ENCODE peak calls at places on chromosomes 3 and 15, in ten cellular contexts. One of them, this sample, is unnamed. For H3K4me1, the result is how much of the 10 kb centered on the place peaks cover.

GRCh38 chr15:24856397-24857093 is 98.2 kb upstream of the SNRPN start:
- DNase-seq in osteoblast: no peak
- DNase-seq in spleen: no peak
- DNase-seq in esophagus muscularis mucosa: no peak
- DNase-seq in OCI-LY7: no peak
- DNase-seq in GM23338: peak
- DNase-seq in H1: peak
- DNase-seq in upper lobe of right lung: no peak
- DNase-seq in IMR-90: peak
- DNase-seq in thyroid gland: no peak
- DNase-seq in this sample: peak

GRCh38 chr15:73849641-73850040 is 23.7 kb upstream of the TBC1D21 start:
- DNase-seq in spleen: no peak
- DNase-seq in H1: no peak
- DNase-seq in IMR-90: no peak
- DNase-seq in OCI-LY7: no peak
- DNase-seq in thyroid gland: no peak
- DNase-seq in osteoblast: no peak
- DNase-seq in upper lobe of right lung: no peak
- DNase-seq in esophagus muscularis mucosa: no peak
- DNase-seq in GM23338: no peak
- DNase-seq in this sample: no peak

GRCh38 chr3:109098245-109098644 is 19.7 kb downstream of the MORC1 start:
- DNase-seq in esophagus muscularis mucosa: no peak
- DNase-seq in osteoblast: no peak
- DNase-seq in OCI-LY7: peak
- DNase-seq in spleen: no peak
- DNase-seq in GM23338: peak
- DNase-seq in H1: no peak
- DNase-seq in thyroid gland: peak
- DNase-seq in upper lobe of right lung: no peak
- DNase-seq in IMR-90: no peak
- DNase-seq in this sample: peak

GRCh38 chr3:138348107-138348949 is at the start of gene MRAS:
- DNase-seq in OCI-LY7: no peak
- DNase-seq in osteoblast: peak
- DNase-seq in upper lobe of right lung: peak
- DNase-seq in esophagus muscularis mucosa: no peak
- DNase-seq in H1: peak
- DNase-seq in IMR-90: peak
- DNase-seq in thyroid gland: peak
- DNase-seq in spleen: peak
- DNase-seq in GM23338: peak
- DNase-seq in this sample: peak

GRCh38 chr15:97479957-97480356 is 480.5 kb upstream of the ARRDC4 start:
- DNase-seq in esophagus muscularis mucosa: no peak
- DNase-seq in spleen: no peak
- DNase-seq in OCI-LY7: no peak
- DNase-seq in thyroid gland: no peak
- DNase-seq in H1: no peak
- DNase-seq in IMR-90: no peak
- DNase-seq in GM23338: no peak
- DNase-seq in upper lobe of right lung: no peak
- DNase-seq in osteoblast: no peak
- DNase-seq in this sample: no peak

GRCh38 chr3:184740509-184741258 is 28.8 kb upstream of the MAGEF1 start:
- DNase-seq in esophagus muscularis mucosa: no peak
- DNase-seq in spleen: peak
- DNase-seq in GM23338: no peak
- DNase-seq in upper lobe of right lung: no peak
- DNase-seq in H1: no peak
- DNase-seq in thyroid gland: no peak
- DNase-seq in OCI-LY7: no peak
- DNase-seq in IMR-90: peak
- DNase-seq in osteoblast: peak
- DNase-seq in this sample: no peak

GRCh38 chr15:31399544-31400171 is 73.0 kb downstream of the KLF13 start:
- DNase-seq in upper lobe of right lung: no peak
- DNase-seq in osteoblast: peak
- DNase-seq in thyroid gland: no peak
- DNase-seq in spleen: no peak
- DNase-seq in esophagus muscularis mucosa: no peak
- DNase-seq in GM23338: no peak
- DNase-seq in IMR-90: peak
- DNase-seq in OCI-LY7: no peak
- DNase-seq in H1: no peak
- DNase-seq in this sample: no peak

GRCh38 chr3:173529062-173529711 is 131.6 kb downstream of the NLGN1 start:
- DNase-seq in upper lobe of right lung: peak
- DNase-seq in H1: no peak
- DNase-seq in OCI-LY7: peak
- DNase-seq in osteoblast: no peak
- DNase-seq in thyroid gland: peak
- DNase-seq in IMR-90: peak
- DNase-seq in GM23338: peak
- DNase-seq in spleen: no peak
- DNase-seq in esophagus muscularis mucosa: no peak
- DNase-seq in this sample: peak

GRCh38 chr15:38061856-38062649 is 127.6 kb downstream of the TMCO5A start:
- DNase-seq in H1: no peak
- DNase-seq in osteoblast: no peak
- DNase-seq in esophagus muscularis mucosa: no peak
- DNase-seq in IMR-90: no peak
- DNase-seq in upper lobe of right lung: no peak
- DNase-seq in OCI-LY7: no peak
- DNase-seq in spleen: no peak
- DNase-seq in thyroid gland: no peak
- DNase-seq in GM23338: no peak
- DNase-seq in this sample: no peak

GRCh38 chr3:62757045-62757444 is 118.2 kb downstream of the CADPS start:
- DNase-seq in IMR-90: no peak
- DNase-seq in esophagus muscularis mucosa: no peak
- DNase-seq in thyroid gland: no peak
- DNase-seq in osteoblast: peak
- DNase-seq in GM23338: no peak
- DNase-seq in OCI-LY7: no peak
- DNase-seq in spleen: no peak
- DNase-seq in H1: no peak
- DNase-seq in upper lobe of right lung: no peak
- DNase-seq in this sample: no peak

GRCh38 chr3:111610189-111610588 is 15.0 kb upstream of the ZBED2 start:
- DNase-seq in H1: no peak
- DNase-seq in GM23338: no peak
- DNase-seq in osteoblast: no peak
- DNase-seq in IMR-90: no peak
- DNase-seq in esophagus muscularis mucosa: no peak
- DNase-seq in thyroid gland: no peak
- DNase-seq in spleen: no peak
- DNase-seq in upper lobe of right lung: no peak
- DNase-seq in OCI-LY7: peak
- DNase-seq in this sample: no peak

GRCh38 chr3:158701666-158702065 is 29.2 kb upstream of the LXN start:
- DNase-seq in osteoblast: no peak
- DNase-seq in GM23338: no peak
- DNase-seq in esophagus muscularis mucosa: no peak
- DNase-seq in OCI-LY7: no peak
- DNase-seq in IMR-90: peak
- DNase-seq in thyroid gland: no peak
- DNase-seq in H1: no peak
- DNase-seq in upper lobe of right lung: no peak
- DNase-seq in spleen: no peak
- DNase-seq in this sample: no peak

GRCh38 chr3:149401215-149401925 is 23.9 kb upstream of the TM4SF1 start:
- DNase-seq in H1: no peak
- DNase-seq in esophagus muscularis mucosa: no peak
- DNase-seq in osteoblast: peak
- DNase-seq in thyroid gland: no peak
- DNase-seq in spleen: no peak
- DNase-seq in GM23338: no peak
- DNase-seq in IMR-90: peak
- DNase-seq in OCI-LY7: peak
- DNase-seq in upper lobe of right lung: peak
- DNase-seq in this sample: no peak

GRCh38 chr3:43372809-43373587 is 86.7 kb downstream of the SNRK start:
- DNase-seq in IMR-90: no peak
- DNase-seq in thyroid gland: no peak
- DNase-seq in H1: no peak
- DNase-seq in OCI-LY7: no peak
- DNase-seq in esophagus muscularis mucosa: peak
- DNase-seq in spleen: no peak
- DNase-seq in upper lobe of right lung: no peak
- DNase-seq in osteoblast: peak
- DNase-seq in GM23338: peak
- DNase-seq in this sample: peak

GRCh38 chr3:156416846-156417581 is 137.9 kb downstream of the SSR3 start:
- DNase-seq in OCI-LY7: no peak
- DNase-seq in GM23338: no peak
- DNase-seq in esophagus muscularis mucosa: no peak
- DNase-seq in spleen: no peak
- DNase-seq in IMR-90: no peak
- DNase-seq in upper lobe of right lung: no peak
- DNase-seq in osteoblast: no peak
- DNase-seq in thyroid gland: no peak
- DNase-seq in H1: no peak
- DNase-seq in this sample: no peak

GRCh38 chr3:125116311-125117069 is 60.7 kb upstream of the HEG1 start:
- DNase-seq in osteoblast: peak
- DNase-seq in GM23338: no peak
- DNase-seq in thyroid gland: peak
- DNase-seq in H1: no peak
- DNase-seq in IMR-90: peak
- DNase-seq in esophagus muscularis mucosa: no peak
- DNase-seq in spleen: no peak
- DNase-seq in upper lobe of right lung: no peak
- DNase-seq in OCI-LY7: no peak
- DNase-seq in this sample: no peak

GRCh38 chr15:41829959-41830646 is 2.2 kb downstream of the JMJD7 start:
- DNase-seq in esophagus muscularis mucosa: no peak
- DNase-seq in thyroid gland: no peak
- DNase-seq in H1: no peak
- DNase-seq in upper lobe of right lung: no peak
- DNase-seq in osteoblast: peak
- DNase-seq in spleen: no peak
- DNase-seq in IMR-90: no peak
- DNase-seq in OCI-LY7: no peak
- DNase-seq in GM23338: no peak
- DNase-seq in this sample: no peak
- H3K4me1 ChIP-seq in esophagus muscularis mucosa: under half
- H3K4me1 ChIP-seq in thyroid gland: under half
- H3K4me1 ChIP-seq in H1: under half
- H3K4me1 ChIP-seq in upper lobe of right lung: under half
- H3K4me1 ChIP-seq in osteoblast: under half
- H3K4me1 ChIP-seq in spleen: under half
- H3K4me1 ChIP-seq in IMR-90: under half
- H3K4me1 ChIP-seq in OCI-LY7: under half
- H3K4me1 ChIP-seq in GM23338: under half
- H3K4me1 ChIP-seq in this sample: under half

DNA sequence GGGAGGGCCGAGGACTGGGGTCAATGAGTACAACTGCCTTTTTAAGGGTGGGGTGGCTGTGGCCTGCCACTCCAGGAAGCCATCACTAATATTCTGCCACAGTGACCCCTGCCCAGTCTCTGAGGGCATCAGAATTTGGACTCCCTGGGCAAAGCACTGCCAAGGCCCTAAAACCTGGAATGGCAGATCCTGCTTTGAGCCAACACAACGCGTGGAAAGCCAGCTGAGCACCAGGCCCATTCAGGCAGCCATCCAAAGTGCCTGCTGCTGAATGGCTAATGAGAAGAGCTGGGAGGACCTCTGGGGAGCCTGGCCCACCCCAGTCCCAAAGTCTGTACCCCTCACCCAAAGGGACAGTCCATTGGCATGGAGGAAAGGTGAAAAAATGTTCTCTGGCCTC is 5.0 kb downstream of the TWF2 start:
- DNase-seq in esophagus muscularis mucosa: no peak
- DNase-seq in OCI-LY7: no peak
- DNase-seq in spleen: peak
- DNase-seq in thyroid gland: no peak
- DNase-seq in IMR-90: no peak
- DNase-seq in upper lobe of right lung: no peak
- DNase-seq in GM23338: no peak
- DNase-seq in H1: no peak
- DNase-seq in osteoblast: peak
- DNase-seq in this sample: no peak
- H3K4me1 ChIP-seq in esophagus muscularis mucosa: half or more
- H3K4me1 ChIP-seq in OCI-LY7: under half
- H3K4me1 ChIP-seq in spleen: under half
- H3K4me1 ChIP-seq in thyroid gland: under half
- H3K4me1 ChIP-seq in IMR-90: under half
- H3K4me1 ChIP-seq in upper lobe of right lung: under half
- H3K4me1 ChIP-seq in GM23338: under half
- H3K4me1 ChIP-seq in H1: under half
- H3K4me1 ChIP-seq in osteoblast: under half
- H3K4me1 ChIP-seq in this sample: under half

DNA sequence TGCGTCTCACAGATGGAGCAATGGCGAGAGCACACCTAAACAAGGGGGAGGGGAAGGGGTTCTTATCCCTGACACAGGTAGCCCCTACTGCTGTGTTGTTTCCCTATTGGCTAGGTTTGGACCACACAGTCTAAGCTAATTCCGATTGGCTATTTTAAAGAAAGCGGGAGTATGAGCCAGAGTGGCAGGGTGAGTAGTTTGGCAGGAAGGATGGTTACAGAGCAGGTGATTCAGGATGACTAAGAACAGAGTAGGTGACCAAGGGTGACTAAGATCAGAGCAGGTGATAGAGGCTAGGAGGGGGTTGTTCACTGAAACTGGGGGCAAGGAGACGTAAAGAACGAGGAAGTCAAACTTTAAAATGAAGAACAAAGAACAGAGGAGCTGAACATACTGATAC is 511.8 kb downstream of the EDEM1 start:
- DNase-seq in OCI-LY7: no peak
- DNase-seq in upper lobe of right lung: no peak
- DNase-seq in H1: no peak
- DNase-seq in thyroid gland: no peak
- DNase-seq in GM23338: no peak
- DNase-seq in osteoblast: no peak
- DNase-seq in spleen: no peak
- DNase-seq in esophagus muscularis mucosa: no peak
- DNase-seq in IMR-90: no peak
- DNase-seq in this sample: no peak
- H3K4me1 ChIP-seq in OCI-LY7: under half
- H3K4me1 ChIP-seq in upper lobe of right lung: under half
- H3K4me1 ChIP-seq in H1: under half
- H3K4me1 ChIP-seq in thyroid gland: under half
- H3K4me1 ChIP-seq in GM23338: under half
- H3K4me1 ChIP-seq in osteoblast: under half
- H3K4me1 ChIP-seq in spleen: under half
- H3K4me1 ChIP-seq in esophagus muscularis mucosa: under half
- H3K4me1 ChIP-seq in IMR-90: under half
- H3K4me1 ChIP-seq in this sample: under half

DNA sequence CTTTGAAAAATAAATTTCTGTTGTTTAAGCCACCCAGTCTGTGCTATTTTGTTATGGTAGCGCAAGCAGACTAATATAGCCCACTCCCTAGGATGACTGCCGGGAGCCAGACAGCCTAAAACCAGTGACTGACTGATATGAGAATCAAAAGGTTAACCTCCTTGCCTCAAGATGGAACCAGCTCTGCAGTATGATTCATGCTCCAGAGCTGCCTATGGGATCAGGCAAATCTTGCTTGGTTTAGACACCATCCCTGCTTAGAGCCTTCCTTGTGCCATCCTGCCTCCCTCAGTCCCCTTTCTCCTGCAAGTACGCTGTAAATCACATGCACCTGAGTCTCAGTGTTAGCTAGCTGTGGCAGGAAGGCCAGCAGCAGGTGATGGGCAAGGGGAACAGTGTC is 39.3 kb downstream of the TRANK1 start:
- DNase-seq in thyroid gland: no peak
- DNase-seq in esophagus muscularis mucosa: no peak
- DNase-seq in upper lobe of right lung: no peak
- DNase-seq in H1: peak
- DNase-seq in OCI-LY7: no peak
- DNase-seq in GM23338: no peak
- DNase-seq in IMR-90: peak
- DNase-seq in osteoblast: no peak
- DNase-seq in spleen: no peak
- DNase-seq in this sample: no peak
- H3K4me1 ChIP-seq in thyroid gland: under half
- H3K4me1 ChIP-seq in esophagus muscularis mucosa: under half
- H3K4me1 ChIP-seq in upper lobe of right lung: under half
- H3K4me1 ChIP-seq in H1: under half
- H3K4me1 ChIP-seq in OCI-LY7: half or more
- H3K4me1 ChIP-seq in GM23338: under half
- H3K4me1 ChIP-seq in IMR-90: under half
- H3K4me1 ChIP-seq in osteoblast: under half
- H3K4me1 ChIP-seq in spleen: under half
- H3K4me1 ChIP-seq in this sample: under half